ENCODE peak calls at places on chromosomes 1 and 21, in seven cellular contexts. U, R, N, I, A, M and G are unnamed samples.

GRCh38 chr1:109814223-109814622 is 50.5 kb upstream of the EPS8L3 start:
- DNase-seq in U (no peak), R (peak), N (no peak), I (no peak), A (no peak), M (no peak), G (no peak)

GRCh38 chr1:175373786-175374623 is 181.4 kb upstream of the KIAA0040 start:
- DNase-seq in U (no peak), R (peak), N (peak), I (peak), A (peak), M (no peak), G (no peak)

GRCh38 chr1:88890790-88891317 is 513 bp downstream of the GTF2B start:
- DNase-seq in U (no peak), R (peak), N (no peak), I (peak), A (no peak), M (peak), G (no peak)

GRCh38 chr21:42837421-42838211 is 41.7 kb downstream of the WDR4 start:
- DNase-seq in U (no peak), R (no peak), N (no peak), I (peak), A (no peak), M (no peak), G (no peak)

GRCh38 chr1:29832471-29832870 is 596.1 kb downstream of the PTPRU start:
- DNase-seq in U (no peak), R (no peak), N (no peak), I (no peak), A (no peak), M (no peak), G (no peak)

GRCh38 chr1:62875676-62876075 is 91.7 kb downstream of the ATG4C start:
- DNase-seq in U (no peak), R (no peak), N (no peak), I (no peak), A (no peak), M (no peak), G (no peak)

GRCh38 chr1:145879775-145880174 is 5.9 kb downstream of the ANKRD35 start:
- DNase-seq in U (no peak), R (no peak), N (no peak), I (peak), A (no peak), M (no peak), G (no peak)

GRCh38 chr1:82697965-82698364 is 897.2 kb downstream of the ADGRL2 start:
- DNase-seq in U (no peak), R (no peak), N (no peak), I (no peak), A (no peak), M (no peak), G (no peak)

GRCh38 chr1:24641646-24642151 is 1.4 kb upstream of the SRRM1 start:
- DNase-seq in U (no peak), R (no peak), N (no peak), I (peak), A (peak), M (peak), G (peak)

GRCh38 chr1:197399691-197400521 is 131.9 kb downstream of the CRB1 start:
- DNase-seq in U (no peak), R (no peak), N (no peak), I (peak), A (no peak), M (peak), G (no peak)

GRCh38 chr1:60904079-60904852 is 178.1 kb upstream of the NFIA start:
- DNase-seq in U (no peak), R (no peak), N (peak), I (no peak), A (no peak), M (no peak), G (no peak)